ENCODE peak calls at places on chromosomes 6 and 20, in five cellular contexts. E, A, D, W and L are unnamed samples.

GRCh38 chr20:37777012-37777411 is 83.2 kb downstream of the CTNNBL1 start:
- DNase-seq in A (no peak), D (no peak), E (no peak), W (no peak), L (no peak)

GRCh38 chr6:71181565-71181964 is 107.0 kb upstream of the OGFRL1 start:
- DNase-seq in D (no peak), E (peak; percentile 13), W (peak; percentile 62), A (no peak), L (peak; percentile 3)

GRCh38 chr6:167893416-167893815 is 66.7 kb downstream of the AFDN start:
- DNase-seq in E (peak; percentile 10), D (no peak), W (peak; percentile 23), A (no peak), L (peak; percentile 6)

GRCh38 chr20:24584078-24584477 is 114.6 kb downstream of the SYNDIG1 start:
- DNase-seq in A (no peak), E (no peak), W (no peak), D (no peak), L (no peak)

GRCh38 chr6:131819507-131820228 is 11.8 kb downstream of the ENPP1 start:
- DNase-seq in W (no peak), E (no peak), A (no peak), D (no peak), L (peak; percentile 25)

GRCh38 chr6:41697902-41698349 is 37.5 kb downstream of the TFEB start:
- DNase-seq in W (no peak), E (no peak), D (no peak), A (no peak), L (no peak)

GRCh38 chr6:63964347-63964746 is 328.7 kb downstream of the PHF3 start:
- DNase-seq in E (no peak), W (no peak), A (no peak), D (no peak), L (no peak)

GRCh38 chr6:143634486-143634885 is 43.3 kb upstream of the PHACTR2 start:
- DNase-seq in E (no peak), W (no peak), D (no peak), A (no peak), L (no peak)

GRCh38 chr6:55108469-55109130 is 65.7 kb upstream of the HCRTR2 start:
- DNase-seq in E (no peak), A (no peak), D (no peak), W (peak; percentile 13), L (no peak)

GRCh38 chr6:137234505-137234863 is 15.3 kb upstream of the IFNGR1 start:
- DNase-seq in A (no peak), W (no peak), D (no peak), E (no peak), L (no peak)

GRCh38 chr6:119160911-119161310 is 82.4 kb upstream of the FAM184A start:
- DNase-seq in E (no peak), A (no peak), W (no peak), D (no peak), L (no peak)

GRCh38 chr6:9062581-9062980 is 627.2 kb upstream of the SLC35B3 start:
- DNase-seq in A (no peak), D (no peak), W (no peak), E (no peak), L (no peak)

GRCh38 chr6:41986339-41986738 is 44.7 kb upstream of the CCND3 start:
- DNase-seq in D (no peak), E (no peak), W (no peak), A (no peak), L (no peak)

GRCh38 chr6:53238311-53238710 is 89.7 kb upstream of the GCM1 start:
- DNase-seq in E (no peak), W (no peak), A (no peak), D (no peak), L (no peak)

GRCh38 chr6:39882567-39882953 is 51.7 kb downstream of the MOCS1 start:
- DNase-seq in D (no peak), E (no peak), A (no peak), W (no peak), L (peak; percentile 58)

GRCh38 chr20:25058797-25059486 is 1.0 kb upstream of the ACSS1 start:
- DNase-seq in D (no peak), A (no peak), E (no peak), W (no peak), L (peak; percentile 44)

GRCh38 chr20:19903168-19903676 is 113.9 kb upstream of the NAA20 start:
- DNase-seq in E (no peak), W (no peak), D (no peak), A (no peak), L (peak; percentile 86)

GRCh38 chr6:128266946-128267345 is 253.5 kb downstream of the PTPRK start:
- DNase-seq in A (no peak), D (no peak), E (no peak), W (no peak), L (no peak)

GRCh38 chr20:45336530-45337366 is 11.5 kb downstream of the SDC4 start:
- DNase-seq in E (no peak), A (no peak), D (no peak), W (no peak), L (peak; percentile 88)

GRCh38 chr6:1016329-1017302 is 295.3 kb upstream of the FOXQ1 start:
- DNase-seq in E (no peak), W (no peak), D (no peak), A (no peak), L (no peak)

GRCh38 chr6:31952140-31952805 is 6.4 kb downstream of the CFB start:
- DNase-seq in W (no peak), D (peak; percentile 74), A (no peak), E (no peak), L (peak; percentile 71)

GRCh38 chr20:46400828-46401477 is 5.5 kb downstream of the ELMO2 start:
- DNase-seq in W (no peak), E (no peak), A (no peak), D (no peak), L (no peak)

GRCh38 chr20:1951436-1952115 is 42.3 kb downstream of the PDYN start:
- DNase-seq in D (no peak), A (no peak), E (no peak), W (no peak), L (no peak)

GRCh38 chr6:100461273-100461919 is 3.3 kb downstream of the SIM1 start:
- DNase-seq in A (no peak), D (no peak), E (no peak), W (no peak), L (no peak)

GRCh38 chr6:4607026-4607704 is 169.0 kb upstream of the CDYL start:
- DNase-seq in A (no peak), E (peak; percentile 53), D (no peak), W (no peak), L (no peak)

GRCh38 chr6:135514706-135515105 is 17.2 kb upstream of the AHI1 start:
- DNase-seq in D (no peak), W (no peak), A (no peak), E (no peak), L (no peak)

GRCh38 chr6:106757722-106758467 is 128.5 kb downstream of the QRSL1 start:
- DNase-seq in W (no peak), A (no peak), E (no peak), D (no peak), L (no peak)

GRCh38 chr20:41342474-41343464 is 2.1 kb downstream of the LPIN3 start:
- DNase-seq in A (no peak), D (no peak), E (no peak), W (no peak), L (no peak)

GRCh38 chr20:62819494-62820174 is 2.8 kb downstream of the COL9A3 start:
- DNase-seq in D (no peak), A (no peak), W (no peak), E (no peak), L (no peak)

DNA sequence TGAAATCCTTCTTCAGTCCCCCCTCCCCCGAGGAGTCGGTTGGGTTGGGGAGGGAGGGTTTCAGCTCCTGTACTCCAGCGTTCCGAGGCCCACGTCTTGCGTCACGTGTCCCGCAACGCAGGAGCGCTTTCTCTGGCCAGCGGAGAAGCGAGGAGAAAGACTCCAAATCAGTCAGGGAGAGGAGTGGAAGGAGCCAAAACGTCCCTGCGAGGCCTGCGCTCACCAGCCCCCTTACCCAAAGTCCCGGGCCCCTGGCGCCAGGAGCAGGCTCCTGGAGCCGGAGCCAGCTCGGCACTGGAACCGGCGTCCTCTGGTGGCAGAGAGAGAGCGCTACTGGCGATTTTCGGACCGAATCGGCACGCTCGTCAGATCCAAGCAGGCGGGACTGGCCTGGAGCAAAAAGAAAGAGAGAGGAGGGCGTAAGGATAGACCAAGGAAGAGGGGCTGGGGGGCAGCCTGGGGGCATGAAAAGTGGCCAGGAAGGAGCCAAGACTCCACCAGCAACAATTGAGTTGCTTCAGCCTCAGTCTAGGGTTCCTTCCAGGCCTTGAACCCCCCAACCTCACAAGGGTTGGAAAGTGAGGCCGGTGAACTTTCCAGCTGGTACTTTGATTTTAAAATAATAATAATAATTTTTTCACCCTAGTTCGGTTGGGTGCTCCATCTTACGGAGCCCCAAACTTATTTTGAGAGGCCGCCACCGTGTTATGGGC is at the start of gene GNAS:
- DNase-seq in A (no peak), W (peak; percentile 61), D (peak; percentile 29), E (no peak), L (peak; percentile 21)
- TF ChIP-seq ATF3 in A (peak; percentile 44), W (no peak), D (no peak), E (no peak), L (no peak)

GRCh38 chr6:146027586-146028249 is 1.1 kb upstream of the GRM1 start:
- DNase-seq in A (no peak), D (no peak), W (no peak), E (no peak), L (no peak)
- TF ChIP-seq CEBPB in A (no peak), D (no peak), W (no peak), E (no peak), L (no peak)

GRCh38 chr6:124679392-124679791 is 282.8 kb upstream of the RNF217 start:
- DNase-seq in E (no peak), A (no peak), D (no peak), W (no peak), L (no peak)
- TF ChIP-seq ATF3 in E (no peak), A (no peak), D (no peak), W (no peak), L (no peak)

GRCh38 chr6:44682280-44682679 is 294.8 kb downstream of the CDC5L start:
- DNase-seq in W (no peak), A (no peak), D (no peak), E (no peak), L (no peak)
- TF ChIP-seq CEBPB in W (no peak), A (no peak), D (no peak), E (no peak), L (no peak)

GRCh38 chr6:96058094-96058493 is 42.3 kb downstream of the FUT9 start:
- DNase-seq in E (no peak), W (no peak), D (no peak), A (no peak), L (no peak)

GRCh38 chr6:96065211-96065610 is 49.4 kb downstream of the FUT9 start:
- DNase-seq in E (no peak), A (no peak), W (no peak), D (no peak), L (no peak)

GRCh38 chr6:96059586-96059985 is 43.8 kb downstream of the FUT9 start:
- DNase-seq in E (no peak), W (no peak), A (no peak), D (no peak), L (no peak)

DNA sequence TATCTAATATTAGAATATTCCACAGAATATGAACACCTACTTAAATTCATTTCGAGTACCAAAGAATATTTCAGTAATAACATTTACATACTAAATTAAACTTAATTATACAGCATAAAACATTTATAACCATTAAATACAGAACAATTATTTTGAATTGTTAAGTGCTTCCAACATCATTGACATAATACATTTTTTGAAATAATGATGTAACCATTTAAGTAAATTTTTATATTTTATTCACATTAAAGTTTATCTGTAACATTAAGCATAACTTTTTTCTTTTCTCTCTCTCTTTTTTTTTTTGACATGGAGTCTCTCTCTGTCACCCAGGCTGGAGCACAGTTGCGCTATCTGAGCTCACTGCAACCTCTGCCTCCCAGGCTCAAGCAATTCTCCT is 44.5 kb downstream of the FUT9 start:
- DNase-seq in D (no peak), E (no peak), A (no peak), W (no peak), L (no peak)
- TF ChIP-seq ATF3 in D (no peak), E (no peak), A (no peak), W (no peak), L (no peak)